ENCODE peak calls at places on chromosome 2, in five cellular contexts. Y is HepG2, T is WTC11, K is A549, B is GM12878. Z is an unnamed sample.

GRCh38 chr2:216743781-216744180 is 48.4 kb upstream of the IGFBP5 start:
- DNase-seq in Y (no peak), T (no peak), K (no peak), B (no peak), Z (no peak)

GRCh38 chr2:150472122-150472899 is 15.2 kb downstream of the RND3 start:
- DNase-seq in Y (no peak), T (no peak), K (peak; percentile 83), B (no peak), Z (peak; percentile 23)

GRCh38 chr2:235570256-235570655 is 76.4 kb downstream of the AGAP1 start:
- DNase-seq in Y (peak; percentile 28), T (no peak), K (no peak), B (no peak), Z (no peak)

GRCh38 chr2:241308267-241308666 is 7.2 kb downstream of the HDLBP start:
- DNase-seq in Y (no peak), T (no peak), K (no peak), B (no peak), Z (no peak)

GRCh38 chr2:203858176-203858575 is 9.4 kb upstream of the CTLA4 start:
- DNase-seq in Y (no peak), T (no peak), K (no peak), B (no peak), Z (no peak)

GRCh38 chr2:129764376-129765325 is 214.8 kb upstream of the RAB6C start:
- DNase-seq in Y (no peak), T (no peak), K (no peak), B (no peak), Z (peak; percentile 27)

GRCh38 chr2:46241344-46241743 is 55.9 kb upstream of the EPAS1 start:
- DNase-seq in Y (no peak), T (no peak), K (peak; percentile 35), B (no peak), Z (peak; percentile 27)

GRCh38 chr2:4246364-4247131 is 543.2 kb downstream of the DCDC2C start:
- DNase-seq in Y (no peak), T (no peak), K (no peak), B (no peak), Z (no peak)

GRCh38 chr2:66790651-66791181 is 355.8 kb downstream of the MEIS1 start:
- DNase-seq in Y (no peak), T (no peak), K (peak; percentile 8), B (no peak), Z (no peak)

GRCh38 chr2:196404276-196404675 is 232.9 kb upstream of the STK17B start:
- DNase-seq in Y (no peak), T (no peak), K (no peak), B (no peak), Z (no peak)

GRCh38 chr2:68774569-68775271 is 40.1 kb downstream of the ARHGAP25 start:
- DNase-seq in Y (no peak), T (no peak), K (no peak), B (peak; percentile 54), Z (peak; percentile 97)

GRCh38 chr2:21468609-21469008 is 344.8 kb downstream of the TDRD15 start:
- DNase-seq in Y (no peak), T (no peak), K (no peak), B (no peak), Z (no peak)
- TF ChIP-seq MAX in Y (no peak), T (no peak), K (no peak), B (no peak), Z (no peak)

GRCh38 chr2:171447675-171448074 is 13.6 kb downstream of the DCAF17 start:
- DNase-seq in Y (no peak), T (no peak), K (no peak), B (no peak), Z (no peak)
- TF ChIP-seq CTCF in Y (peak; percentile 36), T (no peak), K (no peak), B (peak; percentile 16), Z (no peak)

DNA sequence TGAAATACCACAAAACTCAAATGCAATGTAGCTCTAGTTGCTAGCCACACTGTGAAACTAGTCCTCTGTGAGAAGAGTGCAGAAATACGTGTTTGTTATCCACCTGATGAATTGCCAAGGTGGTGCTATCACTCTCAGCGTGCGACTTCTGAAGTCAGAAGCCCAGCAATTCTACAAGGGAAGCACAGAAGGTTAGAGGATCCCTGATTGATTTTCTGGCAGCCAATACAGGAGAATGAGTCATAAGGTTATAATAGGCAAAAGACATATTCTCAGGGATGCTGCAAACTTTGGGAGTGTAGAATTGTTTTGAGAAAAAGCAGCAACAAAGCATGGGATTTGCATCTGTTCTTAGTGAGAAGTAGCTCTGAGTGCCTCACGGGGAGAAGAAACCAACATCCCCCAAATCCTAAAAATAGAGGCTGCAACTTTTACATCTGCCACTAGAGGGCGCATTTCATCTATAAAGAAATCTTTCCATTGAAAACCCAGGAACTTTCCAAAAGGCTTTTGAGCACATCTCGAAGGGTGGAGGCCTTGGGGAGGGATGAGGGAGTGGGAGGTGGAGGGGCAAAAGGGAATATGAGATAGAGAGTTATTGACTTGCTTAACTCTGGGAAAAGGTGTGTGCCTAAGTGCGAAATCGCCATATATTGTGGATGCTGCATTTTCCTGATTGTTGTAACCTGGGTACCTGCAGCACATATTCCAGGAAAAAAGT is 78.0 kb downstream of the TMEM182 start:
- DNase-seq in Y (peak; percentile 35), T (peak; percentile 39), K (peak; percentile 29), B (peak; percentile 3), Z (peak; percentile 59)
- TF ChIP-seq MAX in Y (no peak), T (no peak), K (no peak), B (no peak), Z (no peak)

GRCh38 chr2:187442378-187442777 is 5.7 kb downstream of the CALCRL start:
- DNase-seq in Y (no peak), T (no peak), K (no peak), B (no peak), Z (no peak)
- TF ChIP-seq CTCF in Y (no peak), T (no peak), K (peak; percentile 24), B (peak; percentile 3), Z (no peak)

GRCh38 chr2:10048501-10049171 is 5.3 kb downstream of the KLF11 start:
- DNase-seq in Y (no peak), T (no peak), K (peak; percentile 56), B (no peak), Z (peak; percentile 70)
- TF ChIP-seq MAX in Y (no peak), T (no peak), K (no peak), B (no peak), Z (no peak)

Z was measured in NB4.